ENCODE peak calls at places on chromosome 22, in four cellular contexts. C is memory B cell, E is kidney tubule cell, Y is cardiac muscle cell. B is an unnamed sample.

GRCh38 chr22:24444251-24444650 is 16.9 kb downstream of the ADORA2A start:
- DNase-seq in E (no peak), Y (no peak), C (no peak), B (no peak)

GRCh38 chr22:20130319-20130718 is 1.3 kb upstream of the ZDHHC8 start:
- DNase-seq in C (no peak), Y (no peak), E (peak), B (no peak)

GRCh38 chr22:37775785-37776638 is 31.7 kb upstream of the GCAT start:
- DNase-seq in Y (no peak), E (peak), C (no peak), B (no peak)

GRCh38 chr22:23519442-23520177 is 60.5 kb downstream of the IGLL1 start:
- DNase-seq in C (no peak), E (no peak), Y (no peak), B (no peak)

GRCh38 chr22:19174106-19175025 is 4.2 kb downstream of the SLC25A1 start:
- DNase-seq in C (peak), Y (no peak), E (peak), B (peak)

GRCh38 chr22:49983148-49984042 is 22.8 kb downstream of the PIM3 start:
- DNase-seq in C (no peak), E (no peak), Y (no peak), B (no peak)

GRCh38 chr22:38136607-38137006 is 26.1 kb upstream of the BAIAP2L2 start:
- DNase-seq in C (no peak), E (no peak), Y (no peak), B (no peak)

GRCh38 chr22:48167238-48167637 is 1404.8 kb downstream of the TBC1D22A start:
- DNase-seq in Y (peak), C (no peak), E (no peak), B (no peak)

GRCh38 chr22:23012081-23012622 is 58.2 kb upstream of the GNAZ start:
- DNase-seq in E (no peak), Y (no peak), C (no peak), B (peak)

GRCh38 chr22:46111645-46112306 is 38.5 kb upstream of the PPARA start:
- DNase-seq in Y (peak), C (no peak), E (no peak), B (no peak)

GRCh38 chr22:38758276-38758945 is 2.6 kb upstream of the SUN2 start:
- DNase-seq in C (no peak), Y (no peak), E (no peak), B (no peak)

GRCh38 chr22:29635734-29636357 is 32.4 kb downstream of the NF2 start:
- DNase-seq in Y (peak), E (peak), C (peak), B (peak)

GRCh38 chr22:49163960-49164690 is 663.5 kb downstream of the BRD1 start:
- DNase-seq in C (no peak), Y (no peak), E (no peak), B (no peak)

GRCh38 chr22:20243545-20244249 is 24.4 kb downstream of the RTN4R start:
- DNase-seq in Y (peak), C (no peak), E (peak), B (no peak)

GRCh38 chr22:20526628-20527355 is 19.4 kb downstream of the MED15 start:
- DNase-seq in E (peak), C (no peak), Y (no peak), B (no peak)

GRCh38 chr22:22877523-22878210 is 9.9 kb upstream of the IGLL5 start:
- DNase-seq in C (peak), E (peak), Y (no peak), B (no peak)

GRCh38 chr22:29266564-29267461 is 968 bp downstream of the RHBDD3 start:
- DNase-seq in C (no peak), E (peak), Y (peak), B (no peak)

GRCh38 chr22:32910358-32910757 is 108.9 kb downstream of the TIMP3 start:
- DNase-seq in C (no peak), E (no peak), Y (no peak), B (no peak)

GRCh38 chr22:39230261-39231196 is 14.3 kb downstream of the PDGFB start:
- DNase-seq in C (no peak), Y (no peak), E (no peak), B (no peak)

GRCh38 chr22:36323182-36323854 is 64.4 kb downstream of the MYH9 start:
- DNase-seq in C (no peak), E (peak), Y (peak), B (no peak)

GRCh38 chr22:47288640-47289039 is 526.2 kb downstream of the TBC1D22A start:
- DNase-seq in Y (no peak), C (no peak), E (no peak), B (no peak)

GRCh38 chr22:17753401-17753989 is 20.8 kb downstream of the BID start:
- DNase-seq in Y (no peak), E (peak), C (no peak), B (no peak)

GRCh38 chr22:41398921-41399320 is 17.2 kb downstream of the TEF start:
- DNase-seq in Y (no peak), C (no peak), E (no peak), B (no peak)

GRCh38 chr22:39194098-39194497 is 41.6 kb upstream of the CBX7 start:
- DNase-seq in E (no peak), C (no peak), Y (no peak), B (no peak)

GRCh38 chr22:31344369-31345330 is 1.5 kb downstream of the PATZ1 start:
- DNase-seq in E (peak), Y (peak), C (peak), B (no peak)

GRCh38 chr22:27258773-27259172 is 542.8 kb downstream of the MN1 start:
- DNase-seq in Y (no peak), C (no peak), E (no peak), B (no peak)

GRCh38 chr22:47055073-47055355 is 292.6 kb downstream of the TBC1D22A start:
- DNase-seq in Y (no peak), E (no peak), C (no peak), B (no peak)

GRCh38 chr22:48464246-48464645 is 1363.4 kb downstream of the BRD1 start:
- DNase-seq in C (no peak), E (no peak), Y (no peak), B (no peak)

B was measured in GM12878.